ENCODE peak calls at places on chromosomes 6 and 20, in five cellular contexts. Z, E, X, C and V are unnamed samples.

GRCh38 chr6:2986722-2987196 is 12.9 kb upstream of the NQO2 start:
- DNase-seq in X (no peak), Z (peak; percentile 82), C (no peak), E (no peak), V (no peak)

GRCh38 chr20:56730003-56730402 is 100.9 kb downstream of the TFAP2C start:
- DNase-seq in E (no peak), Z (no peak), X (no peak), C (no peak), V (no peak)

GRCh38 chr6:156729248-156729647 is 47.9 kb upstream of the ARID1B start:
- DNase-seq in X (no peak), Z (peak; percentile 66), E (no peak), C (no peak), V (no peak)

GRCh38 chr6:12010635-12011275 is 1.4 kb upstream of the HIVEP1 start:
- DNase-seq in X (peak; percentile 77), C (peak; percentile 72), E (no peak), Z (no peak), V (peak; percentile 90)

GRCh38 chr20:44747166-44748004 is 1.7 kb downstream of the KCNK15 start:
- DNase-seq in X (peak; percentile 67), C (no peak), E (peak; percentile 48), Z (peak; percentile 82), V (peak; percentile 83)

GRCh38 chr6:157500022-157500421 is 119.0 kb downstream of the ZDHHC14 start:
- DNase-seq in X (no peak), Z (no peak), E (no peak), C (no peak), V (no peak)

GRCh38 chr20:6692566-6693168 is 74.8 kb upstream of the BMP2 start:
- DNase-seq in Z (no peak), X (peak; percentile 19), E (no peak), C (no peak), V (no peak)

GRCh38 chr6:43286995-43287716 is 10.9 kb upstream of the SLC22A7 start:
- DNase-seq in C (no peak), Z (peak; percentile 4), E (no peak), X (no peak), V (no peak)

GRCh38 chr6:106084106-106084963 is 1.8 kb upstream of the PRDM1 start:
- DNase-seq in C (peak; percentile 56), E (no peak), Z (peak; percentile 91), X (no peak), V (no peak)

GRCh38 chr6:65633516-65633915 is 73.5 kb downstream of the EYS start:
- DNase-seq in E (no peak), Z (no peak), X (no peak), C (no peak), V (no peak)

GRCh38 chr6:110560239-110561015 is 84.0 kb upstream of the SLC22A16 start:
- DNase-seq in E (no peak), Z (no peak), C (no peak), X (no peak), V (no peak)

GRCh38 chr6:34484899-34485298 is 19.0 kb downstream of the PACSIN1 start:
- DNase-seq in Z (no peak), C (no peak), E (peak; percentile 83), X (no peak), V (no peak)

GRCh38 chr6:157563611-157564284 is 182.8 kb downstream of the ZDHHC14 start:
- DNase-seq in E (no peak), C (no peak), Z (no peak), X (no peak), V (no peak)

GRCh38 chr6:118708736-118709135 is 57.3 kb upstream of the CEP85L start:
- DNase-seq in C (no peak), Z (peak; percentile 88), E (no peak), X (no peak), V (no peak)

GRCh38 chr20:62159835-62160234 is 16.3 kb downstream of the SS18L1 start:
- DNase-seq in Z (peak; percentile 18), E (peak; percentile 14), X (no peak), C (no peak), V (no peak)

GRCh38 chr6:144710207-144710606 is 425.1 kb downstream of the UTRN start:
- DNase-seq in E (no peak), Z (peak; percentile 90), C (peak; percentile 50), X (no peak), V (no peak)